ENCODE peak calls at places on chromosome 18, in five cellular contexts. One of them, this sample, is unnamed.

GRCh38 chr18:36255072-36255708 is 42.3 kb upstream of the FHOD3 start:
- DNase-seq in aorta: no peak
- DNase-seq in dorsolateral prefrontal cortex: no peak
- DNase-seq in sigmoid colon: no peak
- DNase-seq in AG04450: no peak
- DNase-seq in this sample: no peak

GRCh38 chr18:48007955-48008701 is 77.7 kb upstream of the SMAD2 start:
- DNase-seq in sigmoid colon: peak
- DNase-seq in dorsolateral prefrontal cortex: no peak
- DNase-seq in AG04450: no peak
- DNase-seq in aorta: peak
- DNase-seq in this sample: peak

GRCh38 chr18:11339121-11339520 is 189.8 kb upstream of the PIEZO2 start:
- DNase-seq in aorta: no peak
- DNase-seq in sigmoid colon: no peak
- DNase-seq in AG04450: no peak
- DNase-seq in dorsolateral prefrontal cortex: no peak
- DNase-seq in this sample: no peak

GRCh38 chr18:43043626-43044025 is 71.9 kb downstream of the RIT2 start:
- DNase-seq in aorta: no peak
- DNase-seq in dorsolateral prefrontal cortex: no peak
- DNase-seq in AG04450: no peak
- DNase-seq in sigmoid colon: no peak
- DNase-seq in this sample: no peak

GRCh38 chr18:35410561-35410960 is 33.4 kb upstream of the ZNF396 start:
- DNase-seq in sigmoid colon: no peak
- DNase-seq in aorta: no peak
- DNase-seq in AG04450: no peak
- DNase-seq in dorsolateral prefrontal cortex: no peak
- DNase-seq in this sample: no peak

GRCh38 chr18:62729487-62730386 is 14.4 kb downstream of the PHLPP1 start:
- DNase-seq in sigmoid colon: no peak
- DNase-seq in dorsolateral prefrontal cortex: no peak
- DNase-seq in AG04450: no peak
- DNase-seq in aorta: no peak
- DNase-seq in this sample: no peak

GRCh38 chr18:69787825-69788547 is 159.7 kb downstream of the CD226 start:
- DNase-seq in sigmoid colon: no peak
- DNase-seq in AG04450: peak
- DNase-seq in dorsolateral prefrontal cortex: no peak
- DNase-seq in aorta: no peak
- DNase-seq in this sample: no peak

GRCh38 chr18:40179647-40180175 is 1775.3 kb upstream of the PIK3C3 start:
- DNase-seq in aorta: no peak
- DNase-seq in sigmoid colon: no peak
- DNase-seq in dorsolateral prefrontal cortex: no peak
- DNase-seq in AG04450: no peak
- DNase-seq in this sample: no peak

GRCh38 chr18:7366597-7366996 is 135.7 kb downstream of the LRRC30 start:
- DNase-seq in aorta: no peak
- DNase-seq in AG04450: no peak
- DNase-seq in dorsolateral prefrontal cortex: no peak
- DNase-seq in sigmoid colon: no peak
- DNase-seq in this sample: no peak

GRCh38 chr18:21194871-21195771 is 46.9 kb upstream of the GREB1L start:
- DNase-seq in dorsolateral prefrontal cortex: no peak
- DNase-seq in aorta: no peak
- DNase-seq in AG04450: no peak
- DNase-seq in sigmoid colon: no peak
- DNase-seq in this sample: no peak

GRCh38 chr18:67770520-67770919 is 254.0 kb upstream of the DSEL start:
- DNase-seq in dorsolateral prefrontal cortex: no peak
- DNase-seq in aorta: no peak
- DNase-seq in AG04450: no peak
- DNase-seq in sigmoid colon: no peak
- DNase-seq in this sample: no peak

GRCh38 chr18:53698907-53699306 is 525.6 kb downstream of the MBD2 start:
- DNase-seq in aorta: no peak
- DNase-seq in AG04450: no peak
- DNase-seq in dorsolateral prefrontal cortex: peak
- DNase-seq in sigmoid colon: no peak
- DNase-seq in this sample: no peak

GRCh38 chr18:11293794-11294193 is 144.4 kb upstream of the PIEZO2 start:
- DNase-seq in AG04450: no peak
- DNase-seq in dorsolateral prefrontal cortex: no peak
- DNase-seq in aorta: no peak
- DNase-seq in sigmoid colon: no peak
- DNase-seq in this sample: no peak

GRCh38 chr18:79395761-79396404 is at the start of gene NFATC1:
- DNase-seq in sigmoid colon: peak
- DNase-seq in dorsolateral prefrontal cortex: no peak
- DNase-seq in AG04450: no peak
- DNase-seq in aorta: peak
- DNase-seq in this sample: peak

GRCh38 chr18:39191931-39192330 is 1626.3 kb upstream of the CELF4 start:
- DNase-seq in aorta: no peak
- DNase-seq in sigmoid colon: no peak
- DNase-seq in AG04450: no peak
- DNase-seq in dorsolateral prefrontal cortex: no peak
- DNase-seq in this sample: no peak

GRCh38 chr18:79400091-79400590 is 4.4 kb downstream of the NFATC1 start:
- DNase-seq in dorsolateral prefrontal cortex: no peak
- DNase-seq in aorta: peak
- DNase-seq in AG04450: no peak
- DNase-seq in sigmoid colon: peak
- DNase-seq in this sample: peak

GRCh38 chr18:31651369-31651768 is 33.0 kb downstream of the B4GALT6 start:
- DNase-seq in sigmoid colon: no peak
- DNase-seq in dorsolateral prefrontal cortex: no peak
- DNase-seq in aorta: no peak
- DNase-seq in AG04450: no peak
- DNase-seq in this sample: no peak

GRCh38 chr18:55839350-55839749 is 251.4 kb upstream of the TCF4 start:
- DNase-seq in sigmoid colon: no peak
- DNase-seq in aorta: no peak
- DNase-seq in dorsolateral prefrontal cortex: no peak
- DNase-seq in AG04450: no peak
- DNase-seq in this sample: no peak

GRCh38 chr18:5424903-5425302 is 118.9 kb downstream of the EPB41L3 start:
- DNase-seq in sigmoid colon: no peak
- DNase-seq in AG04450: no peak
- DNase-seq in dorsolateral prefrontal cortex: no peak
- DNase-seq in aorta: no peak
- DNase-seq in this sample: no peak

GRCh38 chr18:35277633-35278032 is 12.4 kb downstream of the ZSCAN30 start:
- DNase-seq in sigmoid colon: no peak
- DNase-seq in dorsolateral prefrontal cortex: no peak
- DNase-seq in AG04450: no peak
- DNase-seq in aorta: no peak
- DNase-seq in this sample: no peak

GRCh38 chr18:75033516-75033915 is 175.4 kb downstream of the PTGR3 start:
- DNase-seq in dorsolateral prefrontal cortex: no peak
- DNase-seq in sigmoid colon: no peak
- DNase-seq in aorta: no peak
- DNase-seq in AG04450: no peak
- DNase-seq in this sample: no peak

GRCh38 chr18:75035944-75036343 is 173.0 kb downstream of the PTGR3 start:
- DNase-seq in AG04450: no peak
- DNase-seq in aorta: no peak
- DNase-seq in dorsolateral prefrontal cortex: no peak
- DNase-seq in sigmoid colon: no peak
- DNase-seq in this sample: no peak

GRCh38 chr18:75034937-75035336 is 174.0 kb downstream of the PTGR3 start:
- DNase-seq in AG04450: no peak
- DNase-seq in aorta: no peak
- DNase-seq in dorsolateral prefrontal cortex: no peak
- DNase-seq in sigmoid colon: no peak
- DNase-seq in this sample: no peak

GRCh38 chr18:75041586-75041985 is 167.4 kb downstream of the PTGR3 start:
- DNase-seq in aorta: no peak
- DNase-seq in dorsolateral prefrontal cortex: no peak
- DNase-seq in sigmoid colon: no peak
- DNase-seq in AG04450: no peak
- DNase-seq in this sample: no peak

DNA sequence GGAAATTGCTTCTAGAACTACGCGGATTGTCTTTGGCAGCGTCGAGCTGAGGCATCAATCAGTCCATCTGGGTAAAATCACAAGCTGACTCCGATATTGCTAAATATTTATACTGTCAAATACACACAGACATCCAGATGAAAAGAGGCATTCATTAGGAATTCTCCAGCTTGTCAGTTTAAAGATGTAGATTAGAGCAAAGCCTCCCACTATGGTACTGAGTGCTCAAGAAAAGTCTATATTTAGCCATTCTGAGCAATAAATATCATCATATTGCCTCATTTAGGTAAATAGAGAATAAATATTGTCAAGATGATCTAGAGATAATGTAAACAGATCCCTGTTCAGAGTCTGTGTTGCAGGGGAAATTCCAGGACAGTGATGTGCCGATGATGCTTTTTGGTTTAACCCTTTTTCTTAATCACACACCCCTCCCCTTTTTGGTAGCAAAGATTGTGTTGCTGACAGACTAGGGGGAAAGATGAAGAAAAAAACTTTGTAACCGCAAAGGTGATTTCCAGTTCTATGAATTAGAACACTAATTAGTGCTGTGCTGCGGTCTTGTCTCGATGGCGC is 171.9 kb downstream of the PTGR3 start:
- DNase-seq in aorta: no peak
- DNase-seq in sigmoid colon: no peak
- DNase-seq in AG04450: peak
- DNase-seq in dorsolateral prefrontal cortex: no peak
- DNase-seq in this sample: no peak
- H3K27ac ChIP-seq in aorta: no peak
- H3K27ac ChIP-seq in sigmoid colon: no peak
- H3K27ac ChIP-seq in AG04450: no peak
- H3K27ac ChIP-seq in dorsolateral prefrontal cortex: no peak
- H3K27ac ChIP-seq in this sample: no peak

DNA sequence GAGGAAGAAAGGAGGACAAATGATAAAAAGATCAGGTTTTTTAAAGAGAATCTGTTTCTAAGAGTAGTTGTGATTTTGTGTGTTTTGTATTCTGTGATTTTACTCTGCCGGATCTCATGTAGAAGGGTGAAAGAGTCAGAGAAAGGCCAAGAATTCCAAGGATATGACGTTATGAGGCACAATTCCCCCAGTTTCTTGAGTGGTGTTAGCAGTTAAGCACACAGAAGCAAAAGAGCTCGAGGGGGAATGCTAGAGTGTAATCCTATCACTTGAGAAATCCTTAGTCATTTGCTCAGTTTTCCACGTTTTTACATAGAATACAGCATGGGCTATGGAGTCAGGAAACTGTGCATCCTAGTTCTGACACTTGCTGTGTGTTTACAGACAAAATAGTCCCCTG is 34.8 kb downstream of the METTL4 start:
- DNase-seq in sigmoid colon: no peak
- DNase-seq in AG04450: no peak
- DNase-seq in dorsolateral prefrontal cortex: no peak
- DNase-seq in aorta: no peak
- DNase-seq in this sample: no peak
- H3K27ac ChIP-seq in sigmoid colon: no peak
- H3K27ac ChIP-seq in AG04450: no peak
- H3K27ac ChIP-seq in dorsolateral prefrontal cortex: no peak
- H3K27ac ChIP-seq in aorta: peak
- H3K27ac ChIP-seq in this sample: peak

GRCh38 chr18:74468547-74469014 is 11.5 kb upstream of the DIPK1C start:
- DNase-seq in sigmoid colon: no peak
- DNase-seq in AG04450: no peak
- DNase-seq in aorta: no peak
- DNase-seq in dorsolateral prefrontal cortex: no peak
- DNase-seq in this sample: no peak
- H3K27ac ChIP-seq in sigmoid colon: no peak
- H3K27ac ChIP-seq in AG04450: no peak
- H3K27ac ChIP-seq in aorta: no peak
- H3K27ac ChIP-seq in dorsolateral prefrontal cortex: peak
- H3K27ac ChIP-seq in this sample: peak

DNA sequence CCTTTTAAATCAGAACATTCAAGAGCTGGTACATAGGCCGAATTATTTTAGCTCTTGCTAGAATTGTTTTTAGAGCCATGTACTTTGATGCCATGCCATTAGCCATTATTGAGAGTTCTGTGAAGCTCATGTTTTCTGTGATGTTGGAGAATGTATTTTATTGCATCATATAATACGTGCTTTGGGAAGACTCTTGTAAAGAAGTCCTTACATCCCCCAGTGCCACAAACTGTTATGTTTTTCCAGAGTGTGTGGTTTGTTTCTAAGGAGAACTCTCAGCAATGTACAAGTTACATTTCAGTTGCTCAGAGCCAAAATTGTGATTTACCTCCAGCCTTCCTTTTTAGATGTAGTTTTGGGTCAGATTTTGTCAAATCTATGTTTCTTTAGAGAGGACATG is 148.6 kb downstream of the HAUS1 start:
- DNase-seq in aorta: no peak
- DNase-seq in dorsolateral prefrontal cortex: no peak
- DNase-seq in AG04450: no peak
- DNase-seq in sigmoid colon: no peak
- DNase-seq in this sample: no peak
- H3K27ac ChIP-seq in aorta: no peak
- H3K27ac ChIP-seq in dorsolateral prefrontal cortex: no peak
- H3K27ac ChIP-seq in AG04450: no peak
- H3K27ac ChIP-seq in sigmoid colon: no peak
- H3K27ac ChIP-seq in this sample: no peak

This sample was measured in uterus.